ENCODE peak calls at places on chromosomes 4 and X, in six cellular contexts. C is H1, D is H9, J is neuronal stem cell, R is mesenchymal stem cell, Y is trophoblast cell. G is an unnamed sample.

GRCh38 chrX:74519870-74520269 is 94.6 kb downstream of the RLIM start:
- DNase-seq in C (no peak), D (no peak), J (no peak), R (no peak), Y (no peak), G (no peak)

GRCh38 chrX:72738396-72738795 is 24.3 kb upstream of the PHKA1 start:
- DNase-seq in C (no peak), D (no peak), J (no peak), R (no peak), Y (no peak), G (no peak)

GRCh38 chrX:8711401-8711800 is 20.5 kb downstream of the ANOS1 start:
- DNase-seq in C (no peak), D (no peak), J (no peak), R (no peak), Y (no peak), G (no peak)

GRCh38 chr4:89110541-89110985 is 770 bp upstream of the TIGD2 start:
- DNase-seq in C (peak), D (peak), J (peak), R (no peak), Y (peak), G (no peak)

GRCh38 chr4:113998531-113998930 is 19.1 kb upstream of the ARSJ start:
- DNase-seq in C (no peak), D (no peak), J (no peak), R (no peak), Y (no peak), G (no peak)

GRCh38 chr4:99403380-99404194 is 31.6 kb downstream of the ADH7 start:
- DNase-seq in C (no peak), D (no peak), J (no peak), R (no peak), Y (no peak), G (peak)

GRCh38 chr4:2007804-2008670 is 737 bp downstream of the NELFA start:
- DNase-seq in C (no peak), D (no peak), J (peak), R (peak), Y (no peak), G (peak)

GRCh38 chrX:119468930-119469635 is 839 bp downstream of the SLC25A5 start:
- DNase-seq in C (peak), D (peak), J (peak), R (peak), Y (peak), G (peak)

GRCh38 chrX:53089224-53089842 is 4.6 kb upstream of the KANTR start:
- DNase-seq in C (no peak), D (no peak), J (no peak), R (peak), Y (peak), G (peak)

GRCh38 chr4:186781032-186781917 is 57.6 kb upstream of the FAT1 start:
- DNase-seq in C (no peak), D (no peak), J (no peak), R (peak), Y (no peak), G (peak)

GRCh38 chrX:47208108-47208507 is 10.4 kb upstream of the CDK16 start:
- DNase-seq in C (no peak), D (no peak), J (no peak), R (no peak), Y (no peak), G (no peak)

GRCh38 chrX:2824886-2825285 is 3.8 kb upstream of the GYG2 start:
- DNase-seq in C (no peak), D (no peak), J (no peak), R (no peak), Y (no peak), G (no peak)

GRCh38 chr4:37693450-37694190 is 7.4 kb upstream of the RELL1 start:
- DNase-seq in C (no peak), D (no peak), J (no peak), R (peak), Y (peak), G (peak)

GRCh38 chrX:71667328-71668247 is at the start of gene LOC101059915:
- DNase-seq in C (no peak), D (no peak), J (no peak), R (no peak), Y (no peak), G (no peak)

GRCh38 chr4:140237616-140238352 is 83.8 kb upstream of the MAML3 start:
- DNase-seq in C (peak), D (peak), J (peak), R (peak), Y (peak), G (peak)

GRCh38 chrX:69968956-69969355 is 80.8 kb downstream of the AWAT2 start:
- DNase-seq in C (no peak), D (no peak), J (no peak), R (no peak), Y (no peak), G (no peak)

GRCh38 chr4:83196936-83197335 is 82.4 kb upstream of the PLAC8 start:
- DNase-seq in C (no peak), D (no peak), J (no peak), R (no peak), Y (no peak), G (no peak)
- H3K18ac ChIP-seq in C (no peak), D (no peak), J (no peak), R (no peak), Y (no peak), G (no peak)

GRCh38 chr4:101762025-101762424 is 28.5 kb upstream of the BANK1 start:
- DNase-seq in C (no peak), D (no peak), J (no peak), R (no peak), Y (no peak), G (no peak)
- H3K14ac ChIP-seq in C (no peak), D (no peak), J (no peak), R (no peak), Y (no peak), G (no peak)

GRCh38 chr4:16991455-16991854 is 93.0 kb upstream of the LDB2 start:
- DNase-seq in C (peak), D (peak), J (no peak), R (no peak), Y (no peak), G (no peak)
- H3K18ac ChIP-seq in C (no peak), D (no peak), J (no peak), R (no peak), Y (no peak), G (no peak)

GRCh38 chr4:124025423-124025822 is 628.8 kb downstream of the SPRY1 start:
- DNase-seq in C (no peak), D (no peak), J (no peak), R (no peak), Y (no peak), G (no peak)
- H3K14ac ChIP-seq in C (no peak), D (no peak), J (no peak), R (no peak), Y (no peak), G (no peak)

DNA sequence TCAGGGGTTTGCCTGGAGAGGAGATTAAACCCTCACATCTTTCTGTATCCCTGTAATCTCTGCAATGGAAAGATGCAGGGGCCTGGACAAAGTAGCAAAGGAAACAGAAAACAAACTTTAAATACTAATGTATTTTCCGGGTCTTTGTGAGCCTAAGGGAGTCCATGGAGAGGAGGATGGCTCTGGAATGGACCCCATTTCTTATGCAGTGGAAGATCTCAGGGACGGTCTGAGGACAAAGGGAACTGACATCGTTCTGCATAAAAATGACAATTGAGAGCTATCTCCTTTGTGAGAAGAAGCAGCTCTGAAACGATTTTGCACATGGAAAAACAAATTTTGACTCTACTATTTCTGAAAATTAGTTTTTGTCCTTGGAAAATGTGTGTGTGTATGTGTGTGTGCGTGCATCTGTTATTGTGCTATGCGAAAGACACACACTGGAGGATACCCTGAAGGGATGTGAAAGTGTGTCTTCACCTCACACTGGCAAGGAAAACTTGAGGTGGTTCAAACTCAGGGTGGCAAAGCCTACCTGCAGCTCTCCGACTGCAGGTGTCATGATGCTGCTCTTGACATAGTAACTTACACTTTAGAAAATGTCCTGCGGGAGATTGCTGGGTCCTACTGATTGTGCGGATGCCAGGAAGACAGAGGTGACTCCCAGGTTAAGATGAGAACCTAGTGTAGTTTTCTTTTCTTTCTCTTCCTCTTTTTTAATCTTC is 126.4 kb upstream of the JADE1 start:
- DNase-seq in C (peak), D (peak), J (no peak), R (no peak), Y (no peak), G (no peak)
- H3K18ac ChIP-seq in C (peak), D (peak), J (no peak), R (no peak), Y (no peak), G (no peak)

DNA sequence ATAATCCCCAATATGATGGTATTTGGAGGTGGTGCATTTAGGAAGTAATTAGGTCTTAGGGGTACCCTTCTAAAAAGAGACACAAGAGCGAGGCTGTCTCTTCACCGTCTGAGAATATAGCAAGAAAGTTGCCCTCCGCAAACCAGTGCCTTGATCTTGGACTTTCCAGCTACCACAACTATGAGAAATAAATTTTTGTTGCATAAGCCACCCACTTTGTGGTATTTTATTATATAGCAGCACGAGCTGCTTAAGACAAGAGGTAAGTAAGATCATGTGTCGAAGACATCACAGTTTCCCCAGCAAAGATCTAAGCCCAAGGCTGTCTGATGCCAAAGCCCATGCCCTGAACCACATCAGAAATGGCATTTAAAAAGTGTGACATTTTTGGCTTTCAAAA is 9.6 kb upstream of the EXOSC9 start:
- DNase-seq in C (no peak), D (no peak), J (no peak), R (no peak), Y (no peak), G (peak)
- H3K14ac ChIP-seq in C (no peak), D (no peak), J (no peak), R (no peak), Y (no peak), G (peak)

DNA sequence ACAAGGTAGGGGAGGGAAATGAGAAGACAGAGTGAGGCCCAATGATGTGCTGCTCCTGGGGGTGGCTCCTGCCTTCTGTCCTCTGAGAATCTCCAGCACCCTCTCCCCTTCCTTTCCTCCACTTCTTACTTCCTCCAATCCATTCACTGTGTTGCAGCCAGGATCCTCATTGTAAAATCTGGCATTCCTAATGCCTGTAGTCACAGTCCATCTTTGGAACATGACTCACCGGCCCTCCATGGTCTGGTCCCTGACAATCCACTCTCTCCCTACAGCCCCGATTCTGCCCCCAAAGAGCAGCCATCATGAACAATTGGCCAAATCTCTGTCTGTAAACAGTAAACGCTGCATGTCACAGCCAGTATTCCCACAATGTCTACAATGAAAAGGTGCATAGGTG is 72.9 kb downstream of the CLNK start:
- DNase-seq in C (no peak), D (no peak), J (no peak), R (peak), Y (peak), G (peak)
- H3K18ac ChIP-seq in C (no peak), D (no peak), J (no peak), R (peak), Y (no peak), G (peak)

GRCh38 chr4:39850727-39851126 is 127.0 kb downstream of the PDS5A start:
- DNase-seq in C (no peak), D (no peak), J (no peak), R (no peak), Y (no peak), G (no peak)
- H3K14ac ChIP-seq in C (no peak), D (no peak), J (no peak), R (no peak), Y (no peak), G (no peak)